ENCODE peak calls at places on chromosomes 11 and 22, in nine cellular contexts. U is mammary epithelial cell, V is MCF 10A, C is heart left ventricle, I is OCI-LY7, N is ovary, H is neural crest cell, K is A549, L is stomach. Q is an unnamed sample.

GRCh38 chr11:5507586-5508305 is 2.0 kb downstream of the UBQLN3 start:
- DNase-seq in C (no peak), K (no peak), U (no peak), L (no peak), N (no peak), I (no peak), V (no peak), H (no peak), Q (no peak)

GRCh38 chr11:63906087-63906486 is 10.9 kb downstream of the RCOR2 start:
- DNase-seq in I (no peak), L (no peak), C (no peak), U (no peak), H (no peak), K (no peak), V (no peak), N (no peak), Q (no peak)

GRCh38 chr11:24400059-24400665 is 96.7 kb upstream of the LUZP2 start:
- DNase-seq in C (no peak), K (no peak), U (peak), L (no peak), V (peak), N (no peak), H (no peak), I (no peak), Q (no peak)

GRCh38 chr11:113261709-113262475 is 52.5 kb upstream of the TTC12 start:
- DNase-seq in L (no peak), I (no peak), C (peak), N (no peak), H (no peak), U (peak), V (peak), K (no peak), Q (peak)

GRCh38 chr11:65546217-65546958 is 11.8 kb downstream of the LTBP3 start:
- DNase-seq in V (peak), C (peak), K (peak), L (peak), I (peak), U (peak), H (peak), N (peak), Q (peak)

GRCh38 chr11:68342459-68343158 is 30.2 kb downstream of the LRP5 start:
- DNase-seq in U (peak), L (peak), I (no peak), N (no peak), C (no peak), K (no peak), H (no peak), V (no peak), Q (no peak)

GRCh38 chr11:17387280-17387679 is 1.2 kb downstream of the KCNJ11 start:
- DNase-seq in N (no peak), C (no peak), H (no peak), U (no peak), I (no peak), K (no peak), L (no peak), V (no peak), Q (no peak)

GRCh38 chr11:131817701-131818188 is 447.3 kb downstream of the NTM start:
- DNase-seq in H (no peak), L (no peak), I (no peak), V (no peak), U (no peak), C (no peak), K (no peak), N (no peak), Q (no peak)

GRCh38 chr11:68038718-68039525 is at the start of gene TCIRG1:
- DNase-seq in I (peak), C (peak), L (peak), K (peak), H (peak), U (peak), V (peak), N (peak), Q (peak)

GRCh38 chr11:115577701-115578100 is 73.5 kb upstream of the CADM1 start:
- DNase-seq in C (no peak), K (no peak), U (no peak), H (no peak), L (no peak), I (no peak), N (no peak), V (no peak), Q (no peak)

GRCh38 chr22:49331223-49331815 is 496.4 kb downstream of the BRD1 start:
- DNase-seq in N (no peak), L (peak), C (no peak), H (no peak), I (no peak), U (no peak), V (no peak), K (no peak), Q (peak)

GRCh38 chr22:47381240-47381639 is 618.8 kb downstream of the TBC1D22A start:
- DNase-seq in I (no peak), K (no peak), V (no peak), C (no peak), N (no peak), U (no peak), H (no peak), L (no peak), Q (no peak)

GRCh38 chr11:48307760-48308386 is 1.9 kb downstream of the OR4S1 start:
- DNase-seq in C (peak), K (peak), I (peak), H (peak), V (peak), N (no peak), U (peak), L (peak), Q (peak)

GRCh38 chr11:102626686-102627085 is 1.6 kb upstream of the MMP20 start:
- DNase-seq in L (no peak), H (no peak), U (no peak), K (no peak), N (no peak), C (no peak), V (no peak), I (no peak), Q (no peak)

GRCh38 chr11:84853841-84854497 is 773.2 kb downstream of the DLG2 start:
- DNase-seq in U (peak), V (no peak), L (no peak), H (no peak), C (no peak), K (no peak), I (no peak), N (no peak), Q (no peak)

GRCh38 chr11:93908689-93909088 is 58.3 kb upstream of the VSTM5 start:
- DNase-seq in N (no peak), K (no peak), U (peak), H (no peak), V (peak), L (no peak), I (no peak), C (no peak), Q (no peak)

GRCh38 chr11:18696638-18697225 is 1.8 kb upstream of the TMEM86A start:
- DNase-seq in I (no peak), C (no peak), L (no peak), H (no peak), N (no peak), V (no peak), K (no peak), U (peak), Q (no peak)

GRCh38 chr11:47565340-47566165 is at the start of gene PTPMT1:
- DNase-seq in N (peak), U (peak), L (peak), K (peak), I (peak), H (peak), V (peak), C (peak), Q (peak)

GRCh38 chr11:62921573-62922188 is 518 bp upstream of the CHRM1 start:
- DNase-seq in V (peak), U (no peak), H (no peak), C (no peak), N (no peak), I (no peak), K (no peak), L (peak), Q (no peak)

GRCh38 chr11:60363542-60364525 is 14.5 kb upstream of the MS4A7 start:
- DNase-seq in K (peak), C (peak), U (peak), I (peak), L (peak), V (peak), N (peak), H (peak), Q (peak)

GRCh38 chr22:49491726-49492125 is 335.9 kb downstream of the BRD1 start:
- DNase-seq in H (no peak), K (no peak), V (no peak), I (no peak), N (no peak), C (no peak), L (no peak), U (no peak), Q (no peak)

GRCh38 chr11:6238902-6239301 is at the start of gene CNGA4:
- DNase-seq in K (no peak), N (no peak), C (no peak), I (peak), U (no peak), L (no peak), H (no peak), V (no peak), Q (no peak)

GRCh38 chr11:2531277-2531986 is 86.6 kb downstream of the KCNQ1 start:
- DNase-seq in I (peak), U (peak), N (peak), L (peak), H (peak), V (peak), K (peak), C (peak), Q (peak)

GRCh38 chr11:106061249-106061794 is 15.8 kb downstream of the KBTBD3 start:
- DNase-seq in N (no peak), I (no peak), V (no peak), U (no peak), H (no peak), K (no peak), L (no peak), C (no peak), Q (no peak)

GRCh38 chr11:62402226-62402625 is 16.6 kb upstream of the SCGB1A1 start:
- DNase-seq in C (peak), N (peak), U (no peak), V (no peak), L (peak), K (no peak), H (no peak), I (no peak), Q (peak)

GRCh38 chr11:106706355-106706754 is 311.9 kb downstream of the GUCY1A2 start:
- DNase-seq in I (no peak), U (peak), K (peak), N (no peak), H (no peak), L (no peak), V (peak), C (no peak), Q (no peak)

GRCh38 chr22:48567213-48567975 is 1260.3 kb downstream of the BRD1 start:
- DNase-seq in C (peak), I (no peak), L (no peak), V (no peak), K (no peak), N (no peak), H (no peak), U (no peak), Q (no peak)

GRCh38 chr11:13462311-13462927 is 603 bp downstream of the BTBD10 start:
- DNase-seq in C (peak), N (peak), I (peak), V (peak), U (peak), K (peak), H (peak), L (peak), Q (peak)

GRCh38 chr22:49845241-49845640 is 8.4 kb upstream of the ZBED4 start:
- DNase-seq in H (no peak), I (no peak), K (no peak), U (no peak), C (no peak), N (no peak), L (no peak), V (no peak), Q (no peak)

GRCh38 chr11:19664896-19665548 is 47.6 kb upstream of the NAV2 start:
- DNase-seq in U (peak), I (no peak), K (no peak), H (no peak), V (peak), L (no peak), N (no peak), C (peak), Q (no peak)

GRCh38 chr11:78406568-78407196 is 10.9 kb downstream of the GAB2 start:
- DNase-seq in U (peak), V (peak), K (no peak), H (no peak), C (no peak), N (no peak), I (no peak), L (no peak), Q (no peak)

GRCh38 chr11:114059278-114059983 is at the start of gene ZBTB16:
- DNase-seq in H (peak), C (peak), L (peak), V (peak), N (peak), U (no peak), I (no peak), K (no peak), Q (peak)

GRCh38 chr11:11463397-11463796 is 110.3 kb upstream of the CSNK2A3 start:
- DNase-seq in U (no peak), L (no peak), V (no peak), H (peak), N (no peak), C (no peak), K (no peak), I (no peak), Q (no peak)

GRCh38 chr11:503179-503981 is 3.7 kb downstream of the RNH1 start:
- DNase-seq in C (peak), N (no peak), U (no peak), I (no peak), L (no peak), V (peak), H (no peak), K (no peak), Q (peak)

GRCh38 chr22:31233001-31233400 is 20.9 kb downstream of the LIMK2 start:
- DNase-seq in K (no peak), H (no peak), I (no peak), U (no peak), N (no peak), V (no peak), C (no peak), L (no peak), Q (no peak)

GRCh38 chr11:70019576-70020011 is 58.5 kb upstream of the ANO1 start:
- DNase-seq in N (no peak), K (no peak), H (no peak), I (no peak), V (peak), U (peak), L (no peak), C (peak), Q (no peak)

GRCh38 chr11:89477175-89477574 is 14.0 kb downstream of the NOX4 start:
- DNase-seq in C (no peak), H (no peak), K (no peak), L (peak), V (peak), I (no peak), U (no peak), N (no peak), Q (no peak)
- TF ChIP-seq CTCF in C (no peak), H (no peak), K (no peak), L (no peak), V (no peak), I (no peak), U (no peak), N (no peak), Q (no peak)

GRCh38 chr22:28935713-28936112 is 52.3 kb downstream of the ZNRF3 start:
- DNase-seq in K (no peak), I (no peak), U (no peak), V (no peak), N (no peak), C (no peak), H (no peak), L (no peak), Q (no peak)
- TF ChIP-seq CTCF in K (no peak), I (peak), U (peak), V (peak), N (no peak), C (no peak), H (peak), L (no peak), Q (no peak)

DNA sequence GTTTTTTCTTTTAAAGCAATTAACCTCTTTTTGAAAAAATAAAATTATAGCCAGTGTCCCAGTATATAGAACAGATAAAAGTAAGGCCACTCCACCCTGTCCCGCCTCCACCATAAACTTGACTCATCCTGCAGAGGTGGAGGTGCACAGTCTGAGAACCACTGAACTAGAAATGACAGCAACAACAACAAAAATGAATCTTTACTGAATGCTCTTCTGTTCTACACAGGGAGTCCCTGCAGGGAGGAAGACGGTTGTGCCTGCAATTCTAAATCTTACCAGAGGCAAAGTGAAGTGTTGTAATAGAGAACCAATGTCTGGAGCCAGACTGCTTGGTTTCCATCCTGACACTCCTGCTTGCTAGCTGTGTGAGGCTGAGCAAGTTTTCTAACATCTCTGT is 162.3 kb downstream of the FBXO7 start:
- DNase-seq in H (no peak), C (no peak), L (no peak), N (no peak), K (no peak), V (no peak), I (no peak), U (peak), Q (no peak)
- TF ChIP-seq CTCF in H (peak), C (no peak), L (no peak), N (no peak), K (no peak), V (no peak), I (no peak), U (peak), Q (no peak)

DNA sequence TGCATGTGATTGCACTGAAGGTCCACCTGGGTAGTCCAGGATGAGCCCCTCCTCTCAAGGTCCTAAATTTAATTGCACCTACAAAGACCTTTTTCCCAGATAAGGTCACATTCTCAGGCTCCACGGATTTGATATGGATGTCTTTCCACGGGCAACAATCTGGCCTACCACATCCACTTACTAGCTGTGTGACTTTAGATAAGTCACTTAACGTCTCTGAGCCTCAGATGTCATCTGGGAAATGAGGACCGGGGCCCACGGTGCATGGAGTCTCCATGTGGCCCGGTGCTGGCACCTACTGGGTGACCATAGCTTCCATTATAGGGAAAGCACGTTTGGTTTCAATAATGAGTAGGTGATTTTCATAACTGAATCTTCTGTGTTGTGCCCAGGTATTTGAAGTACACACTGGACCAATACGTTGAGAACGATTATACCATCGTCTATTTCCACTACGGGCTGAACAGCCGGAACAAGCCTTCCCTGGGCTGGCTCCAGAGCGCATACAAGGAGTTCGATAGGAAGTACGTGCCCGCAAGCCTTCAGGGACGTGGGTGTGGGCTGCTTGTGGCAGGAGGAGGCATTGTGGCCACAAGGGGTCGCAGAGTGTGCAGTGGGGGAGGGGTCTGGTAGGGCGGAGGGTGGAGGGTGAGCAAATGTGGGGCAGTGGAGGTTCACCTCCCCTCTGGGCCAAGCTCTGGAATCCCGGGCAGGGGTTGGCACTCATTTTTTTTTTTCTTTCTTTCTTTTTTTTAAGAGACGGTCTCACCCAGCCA is 55.7 kb downstream of the ARHGAP8 start:
- DNase-seq in U (no peak), I (peak), L (no peak), C (no peak), V (no peak), N (no peak), K (no peak), H (peak), Q (no peak)
- TF ChIP-seq CTCF in U (peak), I (peak), L (no peak), C (no peak), V (no peak), N (no peak), K (no peak), H (peak), Q (no peak)

DNA sequence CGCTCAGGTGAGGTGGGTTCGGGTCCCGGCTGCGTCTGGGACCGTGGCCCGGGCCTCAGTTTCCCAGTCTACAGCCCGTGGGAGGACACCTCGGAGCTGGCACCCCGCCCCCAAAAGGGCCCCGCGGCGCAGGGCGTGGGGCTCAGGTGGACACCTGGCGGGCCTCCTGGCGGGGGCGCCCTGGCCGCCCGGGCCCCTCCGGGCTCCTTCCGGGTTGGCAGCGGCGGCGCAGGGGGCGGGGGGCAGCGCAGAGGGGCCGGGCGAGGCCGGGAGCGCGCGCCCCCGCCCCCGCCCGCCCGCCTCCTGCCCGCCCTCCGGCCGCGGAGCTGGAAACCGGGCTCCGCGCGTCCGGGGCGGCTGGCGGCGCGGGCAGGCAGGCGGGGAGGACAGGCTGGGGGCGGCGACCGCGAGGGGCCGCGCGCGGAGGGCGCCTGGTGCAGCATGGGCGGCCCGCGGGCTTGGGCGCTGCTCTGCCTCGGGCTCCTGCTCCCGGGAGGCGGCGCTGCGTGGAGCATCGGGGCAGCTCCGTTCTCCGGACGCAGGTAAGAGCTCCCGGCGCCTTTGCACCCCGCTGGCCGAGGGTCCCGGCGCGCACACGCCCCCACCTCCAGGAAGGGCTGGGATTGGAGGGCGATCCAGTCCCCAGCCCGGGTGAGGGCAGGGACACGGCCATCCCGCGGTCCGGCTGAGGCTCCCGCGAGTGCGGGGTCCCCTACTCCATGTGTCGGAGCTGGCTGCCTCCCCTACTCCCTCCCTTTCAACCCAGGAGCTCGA is at the start of gene EMID1:
- DNase-seq in U (no peak), V (no peak), K (no peak), I (no peak), C (no peak), N (peak), L (peak), H (no peak), Q (no peak)
- TF ChIP-seq CTCF in U (peak), V (no peak), K (no peak), I (no peak), C (no peak), N (no peak), L (no peak), H (no peak), Q (peak)

GRCh38 chr11:121648306-121648705 is 195.5 kb upstream of the SORL1-AS1 start:
- DNase-seq in V (no peak), K (no peak), U (no peak), C (no peak), L (no peak), N (no peak), I (no peak), H (no peak), Q (no peak)
- TF ChIP-seq CTCF in V (no peak), K (no peak), U (no peak), C (no peak), L (no peak), N (no peak), I (no peak), H (no peak), Q (no peak)